ENCODE peak calls at places on chromosomes 13 and 19, in eight cellular contexts. M is sciatic nerve, K is NCI-H524 treated with DMSO at 0.1 percent for 48 hours, N is stomach, J is SJSA1, Y is HS-5, V is EL, D is ascending aorta. T is an unnamed sample.

GRCh38 chr13:45209229-45209628 is 8.4 kb upstream of the KCTD4 start:
- DNase-seq in J (no peak), M (no peak), N (no peak), V (no peak), D (no peak), Y (no peak), K (no peak), T (no peak)

GRCh38 chr13:37598572-37598971 is at the start of gene POSTN:
- DNase-seq in M (no peak), Y (no peak), V (no peak), N (no peak), D (no peak), K (no peak), J (no peak), T (no peak)

GRCh38 chr13:98217597-98217996 is 40.5 kb upstream of the RNF113B start:
- DNase-seq in M (no peak), V (no peak), N (peak; percentile 62), D (no peak), K (no peak), J (no peak), Y (no peak), T (no peak)

GRCh38 chr13:106173346-106173745 is 362.1 kb downstream of the EFNB2 start:
- DNase-seq in Y (no peak), M (no peak), V (no peak), K (no peak), N (no peak), J (no peak), D (no peak), T (no peak)

GRCh38 chr13:37695200-37695599 is 96.6 kb upstream of the POSTN start:
- DNase-seq in J (no peak), D (no peak), M (no peak), N (no peak), V (no peak), K (no peak), Y (no peak), T (no peak)

GRCh38 chr13:30776661-30777060 is 41.3 kb downstream of the ALOX5AP start:
- DNase-seq in N (no peak), M (no peak), J (no peak), Y (no peak), K (no peak), V (no peak), D (no peak), T (no peak)

GRCh38 chr19:18312021-18312534 is 10.8 kb downstream of the LSM4 start:
- DNase-seq in Y (no peak), N (no peak), J (no peak), V (no peak), K (no peak), M (no peak), D (no peak), T (no peak)

GRCh38 chr13:50691682-50692263 is 151.7 kb downstream of the DLEU7 start:
- DNase-seq in Y (no peak), N (no peak), V (peak; percentile 51), K (peak; percentile 64), M (no peak), D (no peak), J (no peak), T (no peak)

GRCh38 chr13:113171250-113172125 is 13.0 kb downstream of the PROZ start:
- DNase-seq in D (peak; percentile 37), K (no peak), Y (no peak), M (no peak), J (no peak), V (no peak), N (no peak), T (no peak)

GRCh38 chr13:43390582-43390981 is 367.2 kb downstream of the DNAJC15 start:
- DNase-seq in N (no peak), M (no peak), J (no peak), V (no peak), D (no peak), K (no peak), Y (no peak), T (no peak)

GRCh38 chr19:14110650-14111049 is 6.9 kb downstream of the PRKACA start:
- DNase-seq in N (no peak), J (no peak), D (no peak), V (no peak), K (no peak), Y (no peak), M (no peak), T (no peak)

GRCh38 chr13:38763446-38764381 is 76.8 kb downstream of the FREM2 start:
- DNase-seq in V (peak; percentile 9), J (no peak), N (no peak), M (no peak), D (no peak), Y (no peak), K (no peak), T (peak; percentile 22)

GRCh38 chr19:13506550-13506878 is 235 bp upstream of the CACNA1A start:
- DNase-seq in M (no peak), J (no peak), V (peak; percentile 19), N (no peak), Y (no peak), D (no peak), K (no peak), T (no peak)

GRCh38 chr19:34373601-34374288 is 8.7 kb downstream of the GPI start:
- DNase-seq in K (no peak), Y (no peak), M (no peak), D (no peak), V (no peak), J (no peak), N (no peak), T (no peak)

GRCh38 chr19:31470229-31470939 is 121.1 kb upstream of the TSHZ3 start:
- DNase-seq in J (no peak), V (no peak), D (no peak), N (no peak), M (no peak), K (no peak), Y (no peak), T (no peak)